ENCODE peak calls at places on chromosomes 12 and 14, in five cellular contexts. G is AML-193, F is small intestine, A is kidney epithelial cell, Y is fibroblast of mammary gland. M is an unnamed sample.

GRCh38 chr12:67742461-67742860 is 93.9 kb downstream of the DYRK2 start:
- DNase-seq in G (no peak), F (no peak), A (no peak), Y (no peak), M (no peak)

GRCh38 chr14:105117257-105117646 is 51.3 kb downstream of the JAG2 start:
- DNase-seq in G (no peak), F (no peak), A (no peak), Y (no peak), M (no peak)

GRCh38 chr12:126027816-126028215 is 962.6 kb downstream of the AACS start:
- DNase-seq in G (no peak), F (no peak), A (no peak), Y (no peak), M (no peak)

GRCh38 chr12:33752854-33753253 is 269.4 kb upstream of the ALG10 start:
- DNase-seq in G (no peak), F (no peak), A (no peak), Y (no peak), M (no peak)

GRCh38 chr12:124238886-124239285 is 56.0 kb upstream of the RFLNA start:
- DNase-seq in G (no peak), F (peak; percentile 97), A (no peak), Y (no peak), M (peak; percentile 63)

GRCh38 chr12:124445121-124445718 is 122.2 kb downstream of the NCOR2 start:
- DNase-seq in G (no peak), F (no peak), A (no peak), Y (no peak), M (no peak)

GRCh38 chr12:108700833-108701450 is 30.4 kb downstream of the CORO1C start:
- DNase-seq in G (no peak), F (no peak), A (no peak), Y (peak; percentile 34), M (no peak)

GRCh38 chr14:103115845-103116572 is 7.3 kb upstream of the TNFAIP2 start:
- DNase-seq in G (no peak), F (no peak), A (no peak), Y (peak; percentile 48), M (no peak)

GRCh38 chr12:111248221-111248620 is 120.7 kb downstream of the PHETA1 start:
- DNase-seq in G (no peak), F (no peak), A (no peak), Y (peak; percentile 13), M (no peak)

GRCh38 chr14:102965282-102965681 is 42.8 kb downstream of the AMN start:
- DNase-seq in G (no peak), F (no peak), A (no peak), Y (no peak), M (no peak)